ENCODE peak calls at places on chromosomes 6 and 20, in seven cellular contexts. N is putamen, Y is AML-193, R is neural crest cell, S is brain microvascular endothelial cell, G is astrocyte of the cerebellum, L is T-helper 2 cell. F is an unnamed sample.

GRCh38 chr6:46935687-46936086 is 13.9 kb upstream of the ADGRF5 start:
- DNase-seq in Y (no peak), R (no peak), N (no peak), L (no peak), G (no peak), S (no peak), F (no peak)

GRCh38 chr6:91166271-91166670 is 579.4 kb upstream of the MAP3K7 start:
- DNase-seq in S (no peak), Y (no peak), R (no peak), G (no peak), N (no peak), L (no peak), F (no peak)

GRCh38 chr20:58906894-58907293 is 54.4 kb downstream of the GNAS start:
- DNase-seq in N (no peak), S (peak), Y (no peak), G (peak), L (no peak), R (no peak), F (peak)

GRCh38 chr6:21281366-21281765 is 312.2 kb upstream of the SOX4 start:
- DNase-seq in G (no peak), R (no peak), Y (no peak), S (no peak), N (no peak), L (no peak), F (no peak)

GRCh38 chr6:113529191-113529590 is 328.0 kb upstream of the MARCKS start:
- DNase-seq in S (no peak), N (no peak), G (peak), Y (no peak), L (no peak), R (no peak), F (no peak)

GRCh38 chr20:44834693-44835092 is 24.3 kb upstream of the RIMS4 start:
- DNase-seq in Y (no peak), S (no peak), R (no peak), L (no peak), G (no peak), N (no peak), F (no peak)

GRCh38 chr20:47934761-47935160 is 149.5 kb upstream of the SULF2 start:
- DNase-seq in R (no peak), Y (no peak), S (no peak), L (no peak), G (no peak), N (no peak), F (no peak)

GRCh38 chr6:135906542-135906941 is 55.0 kb downstream of the PDE7B start:
- DNase-seq in S (no peak), L (no peak), Y (no peak), N (no peak), G (no peak), R (no peak), F (no peak)

GRCh38 chr6:10759312-10759839 is 11.8 kb downstream of the TMEM14B start:
- DNase-seq in Y (peak), N (no peak), G (peak), R (no peak), S (peak), L (no peak), F (no peak)

GRCh38 chr6:17305219-17306001 is 24.2 kb downstream of the RBM24 start:
- DNase-seq in Y (no peak), S (peak), R (no peak), G (peak), N (no peak), L (no peak), F (no peak)

GRCh38 chr20:37393196-37393862 is 47.4 kb downstream of the SRC start:
- DNase-seq in R (no peak), G (no peak), N (no peak), S (no peak), Y (no peak), L (no peak), F (peak)

GRCh38 chr20:7022597-7022996 is 255.1 kb downstream of the BMP2 start:
- DNase-seq in G (no peak), L (no peak), N (no peak), Y (no peak), S (no peak), R (no peak), F (no peak)

GRCh38 chr6:118706702-118707101 is 55.3 kb upstream of the CEP85L start:
- DNase-seq in N (no peak), G (no peak), S (peak), Y (no peak), L (no peak), R (no peak), F (no peak)

GRCh38 chr6:85673198-85674139 is 30.8 kb upstream of the SYNCRIP start:
- DNase-seq in S (no peak), N (no peak), Y (no peak), G (no peak), R (no peak), L (no peak), F (no peak)

GRCh38 chr6:26507658-26508057 is 7.6 kb downstream of the BTN1A1 start:
- DNase-seq in R (no peak), L (no peak), S (no peak), Y (no peak), N (no peak), G (no peak), F (no peak)

GRCh38 chr20:57384486-57384885 is 6.7 kb upstream of the RBM38 start:
- DNase-seq in Y (no peak), S (no peak), L (no peak), R (no peak), G (no peak), N (no peak), F (peak)

GRCh38 chr20:19981091-19981490 is 36.1 kb upstream of the NAA20 start:
- DNase-seq in Y (no peak), G (no peak), S (no peak), R (no peak), N (no peak), L (no peak), F (no peak)

GRCh38 chr6:157157228-157157627 is 166.1 kb downstream of the TMEM242 start:
- DNase-seq in R (no peak), N (no peak), Y (no peak), L (no peak), S (no peak), G (no peak), F (no peak)

GRCh38 chr6:130293800-130294199 is 71.0 kb upstream of the SAMD3 start:
- DNase-seq in N (no peak), G (peak), S (peak), Y (peak), L (no peak), R (peak), F (no peak)

GRCh38 chr6:70270287-70271005 is 32.4 kb downstream of the COL9A1 start:
- DNase-seq in S (no peak), Y (no peak), G (no peak), N (peak), L (no peak), R (no peak), F (no peak)

GRCh38 chr6:127475135-127475822 is 16.1 kb upstream of the KIAA0408 start:
- DNase-seq in R (no peak), S (no peak), N (no peak), L (no peak), Y (no peak), G (no peak), F (no peak)

GRCh38 chr20:54459279-54459678 is 16.1 kb upstream of the DOK5 start:
- DNase-seq in N (no peak), G (no peak), L (no peak), S (no peak), R (no peak), Y (no peak), F (no peak)